ENCODE peak calls at places on chromosomes 3 and 15, in seven cellular contexts. One of them, this sample, is unnamed.

GRCh38 chr3:116610124-116610523 is 99.5 kb upstream of the TUSC7 start:
- DNase-seq in stimulated activated CD4-positive, alpha-beta T cell treated with anti-CD3 and anti-CD28 coated beads, Interleukin-15, amount 100 ng/mL, for 48 hours: no peak
- DNase-seq in effector CD4-positive, alpha-beta T cell: no peak
- DNase-seq in T-helper 2 cell: no peak
- DNase-seq in NCI-H187 treated with DMSO at 0.1 percent for 48 hours: no peak
- DNase-seq in RPMI7951: no peak
- DNase-seq in endothelial cell of umbilical vein: no peak
- DNase-seq in this sample: no peak

GRCh38 chr3:122178711-122179110 is 4.8 kb upstream of the CASR start:
- DNase-seq in stimulated activated CD4-positive, alpha-beta T cell treated with anti-CD3 and anti-CD28 coated beads, Interleukin-15, amount 100 ng/mL, for 48 hours: no peak
- DNase-seq in effector CD4-positive, alpha-beta T cell: no peak
- DNase-seq in T-helper 2 cell: no peak
- DNase-seq in NCI-H187 treated with DMSO at 0.1 percent for 48 hours: no peak
- DNase-seq in RPMI7951: no peak
- DNase-seq in endothelial cell of umbilical vein: no peak
- DNase-seq in this sample: no peak

GRCh38 chr3:177336841-177337430 is 139.7 kb upstream of the TBL1XR1 start:
- DNase-seq in stimulated activated CD4-positive, alpha-beta T cell treated with anti-CD3 and anti-CD28 coated beads, Interleukin-15, amount 100 ng/mL, for 48 hours: no peak
- DNase-seq in effector CD4-positive, alpha-beta T cell: no peak
- DNase-seq in T-helper 2 cell: no peak
- DNase-seq in NCI-H187 treated with DMSO at 0.1 percent for 48 hours: no peak
- DNase-seq in RPMI7951: no peak
- DNase-seq in endothelial cell of umbilical vein: no peak
- DNase-seq in this sample: no peak

GRCh38 chr15:54345301-54345700 is 367.1 kb downstream of the UNC13C start:
- DNase-seq in stimulated activated CD4-positive, alpha-beta T cell treated with anti-CD3 and anti-CD28 coated beads, Interleukin-15, amount 100 ng/mL, for 48 hours: no peak
- DNase-seq in effector CD4-positive, alpha-beta T cell: no peak
- DNase-seq in T-helper 2 cell: no peak
- DNase-seq in NCI-H187 treated with DMSO at 0.1 percent for 48 hours: no peak
- DNase-seq in RPMI7951: no peak
- DNase-seq in endothelial cell of umbilical vein: no peak
- DNase-seq in this sample: no peak

GRCh38 chr15:49286649-49287394 is 116.8 kb downstream of the GALK2 start:
- DNase-seq in stimulated activated CD4-positive, alpha-beta T cell treated with anti-CD3 and anti-CD28 coated beads, Interleukin-15, amount 100 ng/mL, for 48 hours: no peak
- DNase-seq in effector CD4-positive, alpha-beta T cell: no peak
- DNase-seq in T-helper 2 cell: peak; percentile 40
- DNase-seq in NCI-H187 treated with DMSO at 0.1 percent for 48 hours: no peak
- DNase-seq in RPMI7951: no peak
- DNase-seq in endothelial cell of umbilical vein: peak; percentile 45
- DNase-seq in this sample: no peak

GRCh38 chr3:10935028-10935427 is 57.5 kb upstream of the SLC6A1 start:
- DNase-seq in stimulated activated CD4-positive, alpha-beta T cell treated with anti-CD3 and anti-CD28 coated beads, Interleukin-15, amount 100 ng/mL, for 48 hours: no peak
- DNase-seq in effector CD4-positive, alpha-beta T cell: no peak
- DNase-seq in T-helper 2 cell: no peak
- DNase-seq in NCI-H187 treated with DMSO at 0.1 percent for 48 hours: no peak
- DNase-seq in RPMI7951: no peak
- DNase-seq in endothelial cell of umbilical vein: no peak
- DNase-seq in this sample: no peak

GRCh38 chr3:171231361-171231760 is 204.8 kb upstream of the SLC2A2 start:
- DNase-seq in stimulated activated CD4-positive, alpha-beta T cell treated with anti-CD3 and anti-CD28 coated beads, Interleukin-15, amount 100 ng/mL, for 48 hours: no peak
- DNase-seq in effector CD4-positive, alpha-beta T cell: no peak
- DNase-seq in T-helper 2 cell: no peak
- DNase-seq in NCI-H187 treated with DMSO at 0.1 percent for 48 hours: no peak
- DNase-seq in RPMI7951: no peak
- DNase-seq in endothelial cell of umbilical vein: no peak
- DNase-seq in this sample: no peak

GRCh38 chr3:185724761-185725160 is 100.1 kb downstream of the IGF2BP2 start:
- DNase-seq in stimulated activated CD4-positive, alpha-beta T cell treated with anti-CD3 and anti-CD28 coated beads, Interleukin-15, amount 100 ng/mL, for 48 hours: no peak
- DNase-seq in effector CD4-positive, alpha-beta T cell: no peak
- DNase-seq in T-helper 2 cell: no peak
- DNase-seq in NCI-H187 treated with DMSO at 0.1 percent for 48 hours: no peak
- DNase-seq in RPMI7951: peak; percentile 55
- DNase-seq in endothelial cell of umbilical vein: no peak
- DNase-seq in this sample: no peak

GRCh38 chr3:27688053-27688452 is 34.1 kb downstream of the EOMES start:
- DNase-seq in stimulated activated CD4-positive, alpha-beta T cell treated with anti-CD3 and anti-CD28 coated beads, Interleukin-15, amount 100 ng/mL, for 48 hours: no peak
- DNase-seq in effector CD4-positive, alpha-beta T cell: no peak
- DNase-seq in T-helper 2 cell: no peak
- DNase-seq in NCI-H187 treated with DMSO at 0.1 percent for 48 hours: no peak
- DNase-seq in RPMI7951: no peak
- DNase-seq in endothelial cell of umbilical vein: no peak
- DNase-seq in this sample: no peak

GRCh38 chr3:167776144-167776685 is 40.7 kb downstream of the SERPINI1 start:
- DNase-seq in stimulated activated CD4-positive, alpha-beta T cell treated with anti-CD3 and anti-CD28 coated beads, Interleukin-15, amount 100 ng/mL, for 48 hours: no peak
- DNase-seq in effector CD4-positive, alpha-beta T cell: no peak
- DNase-seq in T-helper 2 cell: no peak
- DNase-seq in NCI-H187 treated with DMSO at 0.1 percent for 48 hours: no peak
- DNase-seq in RPMI7951: no peak
- DNase-seq in endothelial cell of umbilical vein: no peak
- DNase-seq in this sample: peak; percentile 67

GRCh38 chr3:71551286-71551919 is 32.1 kb downstream of the FOXP1 start:
- DNase-seq in stimulated activated CD4-positive, alpha-beta T cell treated with anti-CD3 and anti-CD28 coated beads, Interleukin-15, amount 100 ng/mL, for 48 hours: no peak
- DNase-seq in effector CD4-positive, alpha-beta T cell: no peak
- DNase-seq in T-helper 2 cell: no peak
- DNase-seq in NCI-H187 treated with DMSO at 0.1 percent for 48 hours: no peak
- DNase-seq in RPMI7951: peak; percentile 48
- DNase-seq in endothelial cell of umbilical vein: peak; percentile 62
- DNase-seq in this sample: no peak

GRCh38 chr15:70579766-70580165 is 183.6 kb downstream of the UACA start:
- DNase-seq in stimulated activated CD4-positive, alpha-beta T cell treated with anti-CD3 and anti-CD28 coated beads, Interleukin-15, amount 100 ng/mL, for 48 hours: no peak
- DNase-seq in effector CD4-positive, alpha-beta T cell: no peak
- DNase-seq in T-helper 2 cell: no peak
- DNase-seq in NCI-H187 treated with DMSO at 0.1 percent for 48 hours: no peak
- DNase-seq in RPMI7951: no peak
- DNase-seq in endothelial cell of umbilical vein: no peak
- DNase-seq in this sample: no peak

This sample was measured in BE2C.